ENCODE peak calls at places on chromosomes 3 and 15, in five cellular contexts. One of them, this sample, is unnamed.

GRCh38 chr3:29408676-29409075 is 127.8 kb downstream of the RBMS3 start:
- DNase-seq in hepatic stellate cell: no peak
- DNase-seq in GM04504: no peak
- DNase-seq in A549: no peak
- DNase-seq in H9: no peak
- DNase-seq in this sample: no peak

GRCh38 chr3:17360991-17361390 is 381.4 kb downstream of the TBC1D5 start:
- DNase-seq in hepatic stellate cell: no peak
- DNase-seq in GM04504: peak
- DNase-seq in A549: no peak
- DNase-seq in H9: no peak
- DNase-seq in this sample: no peak

GRCh38 chr15:57865294-57865693 is 158.8 kb downstream of the POLR2M start:
- DNase-seq in hepatic stellate cell: no peak
- DNase-seq in GM04504: no peak
- DNase-seq in A549: no peak
- DNase-seq in H9: peak
- DNase-seq in this sample: no peak

GRCh38 chr15:65660927-65661326 is 39.2 kb downstream of the SLC24A1 start:
- DNase-seq in hepatic stellate cell: no peak
- DNase-seq in GM04504: peak
- DNase-seq in A549: no peak
- DNase-seq in H9: no peak
- DNase-seq in this sample: no peak

GRCh38 chr15:100918690-100919480 is at the start of gene LRRK1:
- DNase-seq in hepatic stellate cell: no peak
- DNase-seq in GM04504: no peak
- DNase-seq in A549: peak
- DNase-seq in H9: no peak
- DNase-seq in this sample: no peak

GRCh38 chr15:39756806-39757522 is 25.7 kb downstream of the FSIP1 start:
- DNase-seq in hepatic stellate cell: no peak
- DNase-seq in GM04504: peak
- DNase-seq in A549: no peak
- DNase-seq in H9: no peak
- DNase-seq in this sample: peak

GRCh38 chr3:186614597-186615483 is 2.0 kb downstream of the AHSG start:
- DNase-seq in hepatic stellate cell: peak
- DNase-seq in GM04504: peak
- DNase-seq in A549: peak
- DNase-seq in H9: peak
- DNase-seq in this sample: peak

GRCh38 chr3:132543016-132543739 is 53.9 kb upstream of the ACKR4 start:
- DNase-seq in hepatic stellate cell: peak
- DNase-seq in GM04504: peak
- DNase-seq in A549: no peak
- DNase-seq in H9: no peak
- DNase-seq in this sample: peak

GRCh38 chr3:2657408-2657807 is 452.8 kb downstream of the IL5RA start:
- DNase-seq in hepatic stellate cell: peak
- DNase-seq in GM04504: no peak
- DNase-seq in A549: no peak
- DNase-seq in H9: no peak
- DNase-seq in this sample: no peak

GRCh38 chr3:194439915-194440550 is 41.0 kb upstream of the GP5 start:
- DNase-seq in hepatic stellate cell: no peak
- DNase-seq in GM04504: no peak
- DNase-seq in A549: no peak
- DNase-seq in H9: no peak
- DNase-seq in this sample: no peak

GRCh38 chr15:76517910-76518309 is 181.3 kb downstream of the ISL2 start:
- DNase-seq in hepatic stellate cell: no peak
- DNase-seq in GM04504: no peak
- DNase-seq in A549: no peak
- DNase-seq in H9: peak
- DNase-seq in this sample: peak

GRCh38 chr3:179750720-179751328 is 98.0 kb downstream of the USP13 start:
- DNase-seq in hepatic stellate cell: peak
- DNase-seq in GM04504: peak
- DNase-seq in A549: no peak
- DNase-seq in H9: no peak
- DNase-seq in this sample: no peak

GRCh38 chr3:33218446-33219174 is at the start of gene SUSD5:
- DNase-seq in hepatic stellate cell: peak
- DNase-seq in GM04504: no peak
- DNase-seq in A549: peak
- DNase-seq in H9: peak
- DNase-seq in this sample: no peak

GRCh38 chr15:47332481-47332880 is 384.8 kb upstream of the SEMA6D start:
- DNase-seq in hepatic stellate cell: no peak
- DNase-seq in GM04504: no peak
- DNase-seq in A549: no peak
- DNase-seq in H9: no peak
- DNase-seq in this sample: no peak

GRCh38 chr15:72285927-72286516 is 13.7 kb upstream of the PARP6 start:
- DNase-seq in hepatic stellate cell: no peak
- DNase-seq in GM04504: no peak
- DNase-seq in A549: peak
- DNase-seq in H9: peak
- DNase-seq in this sample: no peak

GRCh38 chr3:14680115-14680514 is 5.2 kb downstream of the C3orf20 start:
- DNase-seq in hepatic stellate cell: no peak
- DNase-seq in GM04504: no peak
- DNase-seq in A549: no peak
- DNase-seq in H9: no peak
- DNase-seq in this sample: no peak

GRCh38 chr3:13092621-13093339 is 19.6 kb upstream of the IQSEC1 start:
- DNase-seq in hepatic stellate cell: no peak
- DNase-seq in GM04504: no peak
- DNase-seq in A549: no peak
- DNase-seq in H9: no peak
- DNase-seq in this sample: no peak

GRCh38 chr15:43930079-43930478 is 103.3 kb downstream of the WDR76 start:
- DNase-seq in hepatic stellate cell: no peak
- DNase-seq in GM04504: no peak
- DNase-seq in A549: no peak
- DNase-seq in H9: peak
- DNase-seq in this sample: no peak

GRCh38 chr3:16236856-16237393 is 27.8 kb downstream of the DPH3 start:
- DNase-seq in hepatic stellate cell: no peak
- DNase-seq in GM04504: no peak
- DNase-seq in A549: no peak
- DNase-seq in H9: no peak
- DNase-seq in this sample: no peak

GRCh38 chr3:147384210-147385058 is 21.9 kb downstream of the ZIC4 start:
- DNase-seq in hepatic stellate cell: no peak
- DNase-seq in GM04504: no peak
- DNase-seq in A549: no peak
- DNase-seq in H9: peak
- DNase-seq in this sample: no peak

GRCh38 chr3:181623924-181624694 is 87.6 kb upstream of the SOX2 start:
- DNase-seq in hepatic stellate cell: no peak
- DNase-seq in GM04504: no peak
- DNase-seq in A549: no peak
- DNase-seq in H9: no peak
- DNase-seq in this sample: no peak

GRCh38 chr3:124034016-124034808 is 42.3 kb upstream of the ROPN1 start:
- DNase-seq in hepatic stellate cell: peak
- DNase-seq in GM04504: no peak
- DNase-seq in A549: no peak
- DNase-seq in H9: peak
- DNase-seq in this sample: no peak

GRCh38 chr3:77407454-77407853 is 367.6 kb downstream of the ROBO2 start:
- DNase-seq in hepatic stellate cell: no peak
- DNase-seq in GM04504: no peak
- DNase-seq in A549: no peak
- DNase-seq in H9: no peak
- DNase-seq in this sample: no peak

GRCh38 chr3:133821767-133822638 is 16.4 kb downstream of the SRPRB start:
- DNase-seq in hepatic stellate cell: peak
- DNase-seq in GM04504: peak
- DNase-seq in A549: no peak
- DNase-seq in H9: peak
- DNase-seq in this sample: peak

GRCh38 chr3:45437388-45437787 is 49.0 kb downstream of the LARS2 start:
- DNase-seq in hepatic stellate cell: no peak
- DNase-seq in GM04504: no peak
- DNase-seq in A549: no peak
- DNase-seq in H9: no peak
- DNase-seq in this sample: no peak

GRCh38 chr3:162547321-162547720 is 1050.7 kb downstream of the OTOL1 start:
- DNase-seq in hepatic stellate cell: no peak
- DNase-seq in GM04504: no peak
- DNase-seq in A549: no peak
- DNase-seq in H9: no peak
- DNase-seq in this sample: no peak

GRCh38 chr3:52311567-52312119 is 4.5 kb upstream of the DNAH1 start:
- DNase-seq in hepatic stellate cell: no peak
- DNase-seq in GM04504: no peak
- DNase-seq in A549: no peak
- DNase-seq in H9: no peak
- DNase-seq in this sample: no peak

GRCh38 chr3:156816794-156817741 is 9.1 kb upstream of the LEKR1 start:
- DNase-seq in hepatic stellate cell: peak
- DNase-seq in GM04504: peak
- DNase-seq in A549: peak
- DNase-seq in H9: peak
- DNase-seq in this sample: no peak

GRCh38 chr3:21017115-21017852 is 733.7 kb downstream of the ZNF385D start:
- DNase-seq in hepatic stellate cell: no peak
- DNase-seq in GM04504: no peak
- DNase-seq in A549: no peak
- DNase-seq in H9: peak
- DNase-seq in this sample: no peak

GRCh38 chr3:129723558-129724324 is 117.3 kb upstream of the PLXND1 start:
- DNase-seq in hepatic stellate cell: peak
- DNase-seq in GM04504: peak
- DNase-seq in A549: no peak
- DNase-seq in H9: no peak
- DNase-seq in this sample: peak

GRCh38 chr15:35833590-35833989 is 287.6 kb upstream of the DPH6 start:
- DNase-seq in hepatic stellate cell: no peak
- DNase-seq in GM04504: no peak
- DNase-seq in A549: no peak
- DNase-seq in H9: no peak
- DNase-seq in this sample: no peak

GRCh38 chr3:124059580-124059979 is 67.7 kb upstream of the ROPN1 start:
- DNase-seq in hepatic stellate cell: no peak
- DNase-seq in GM04504: peak
- DNase-seq in A549: no peak
- DNase-seq in H9: no peak
- DNase-seq in this sample: no peak

GRCh38 chr15:63407612-63408011 is 26.0 kb upstream of the CA12 start:
- DNase-seq in hepatic stellate cell: no peak
- DNase-seq in GM04504: no peak
- DNase-seq in A549: no peak
- DNase-seq in H9: no peak
- DNase-seq in this sample: no peak

GRCh38 chr15:76159282-76159681 is 99.5 kb downstream of the TMEM266 start:
- DNase-seq in hepatic stellate cell: no peak
- DNase-seq in GM04504: no peak
- DNase-seq in A549: no peak
- DNase-seq in H9: no peak
- DNase-seq in this sample: no peak

GRCh38 chr3:184697845-184698244 is 14.0 kb downstream of the MAGEF1 start:
- DNase-seq in hepatic stellate cell: no peak
- DNase-seq in GM04504: no peak
- DNase-seq in A549: no peak
- DNase-seq in H9: no peak
- DNase-seq in this sample: no peak

GRCh38 chr3:134485075-134485536 is 679 bp downstream of the ANAPC13 start:
- DNase-seq in hepatic stellate cell: no peak
- DNase-seq in GM04504: no peak
- DNase-seq in A549: peak
- DNase-seq in H9: no peak
- DNase-seq in this sample: no peak

GRCh38 chr15:29827421-29827820 is 5.2 kb upstream of the TJP1 start:
- DNase-seq in hepatic stellate cell: no peak
- DNase-seq in GM04504: no peak
- DNase-seq in A549: no peak
- DNase-seq in H9: no peak
- DNase-seq in this sample: no peak

GRCh38 chr3:35383719-35384555 is 255.4 kb upstream of the ARPP21 start:
- DNase-seq in hepatic stellate cell: peak
- DNase-seq in GM04504: no peak
- DNase-seq in A549: peak
- DNase-seq in H9: no peak
- DNase-seq in this sample: peak

This sample was measured in smooth muscle cell of the brain vasculature.